ENCODE peak calls at places on chromosomes 12 and 14, in four cellular contexts. One of them, this sample, is unnamed.

GRCh38 chr12:57226588-57227314 is 2.8 kb upstream of the SHMT2 start:
- DNase-seq in sigmoid colon: no peak
- DNase-seq in CD4-positive, alpha-beta memory T cell: no peak
- DNase-seq in colonic mucosa: no peak
- DNase-seq in this sample: no peak

GRCh38 chr14:59415836-59416620 is 49.2 kb downstream of the GPR135 start:
- DNase-seq in sigmoid colon: no peak
- DNase-seq in CD4-positive, alpha-beta memory T cell: no peak
- DNase-seq in colonic mucosa: no peak
- DNase-seq in this sample: no peak

GRCh38 chr14:23518716-23519115 is 32.8 kb downstream of the ZFHX2 start:
- DNase-seq in sigmoid colon: no peak
- DNase-seq in CD4-positive, alpha-beta memory T cell: no peak
- DNase-seq in colonic mucosa: no peak
- DNase-seq in this sample: no peak

GRCh38 chr12:2341051-2341751 is 288.4 kb downstream of the CACNA1C start:
- DNase-seq in sigmoid colon: no peak
- DNase-seq in CD4-positive, alpha-beta memory T cell: no peak
- DNase-seq in colonic mucosa: no peak
- DNase-seq in this sample: no peak

GRCh38 chr12:91704446-91704845 is 441.2 kb downstream of the BTG1 start:
- DNase-seq in sigmoid colon: no peak
- DNase-seq in CD4-positive, alpha-beta memory T cell: no peak
- DNase-seq in colonic mucosa: no peak
- DNase-seq in this sample: no peak

GRCh38 chr12:121765573-121765972 is 27.9 kb downstream of the RHOF start:
- DNase-seq in sigmoid colon: no peak
- DNase-seq in CD4-positive, alpha-beta memory T cell: no peak
- DNase-seq in colonic mucosa: no peak
- DNase-seq in this sample: no peak

GRCh38 chr12:124898200-124898950 is 16.1 kb downstream of the UBC start:
- DNase-seq in sigmoid colon: peak; percentile 74
- DNase-seq in CD4-positive, alpha-beta memory T cell: peak; percentile 76
- DNase-seq in colonic mucosa: peak; percentile 82
- DNase-seq in this sample: peak; percentile 52

GRCh38 chr12:26239127-26239500 is 43.7 kb downstream of the SSPN start:
- DNase-seq in sigmoid colon: no peak
- DNase-seq in CD4-positive, alpha-beta memory T cell: no peak
- DNase-seq in colonic mucosa: no peak
- DNase-seq in this sample: no peak

GRCh38 chr12:69642531-69642930 is 31.8 kb upstream of the LRRC10 start:
- DNase-seq in sigmoid colon: no peak
- DNase-seq in CD4-positive, alpha-beta memory T cell: no peak
- DNase-seq in colonic mucosa: no peak
- DNase-seq in this sample: no peak

GRCh38 chr12:113152835-113153814 is 3.6 kb downstream of the CFAP73 start:
- DNase-seq in sigmoid colon: no peak
- DNase-seq in CD4-positive, alpha-beta memory T cell: peak; percentile 78
- DNase-seq in colonic mucosa: peak; percentile 70
- DNase-seq in this sample: peak; percentile 40

GRCh38 chr12:24768415-24768814 is 180.5 kb downstream of the BCAT1 start:
- DNase-seq in sigmoid colon: no peak
- DNase-seq in CD4-positive, alpha-beta memory T cell: no peak
- DNase-seq in colonic mucosa: no peak
- DNase-seq in this sample: no peak

GRCh38 chr14:21069388-21070082 is 569 bp upstream of the ARHGEF40 start:
- DNase-seq in sigmoid colon: no peak
- DNase-seq in CD4-positive, alpha-beta memory T cell: peak; percentile 30
- DNase-seq in colonic mucosa: no peak
- DNase-seq in this sample: peak; percentile 35

GRCh38 chr12:1044697-1045096 is 53.7 kb downstream of the ERC1 start:
- DNase-seq in sigmoid colon: no peak
- DNase-seq in CD4-positive, alpha-beta memory T cell: no peak
- DNase-seq in colonic mucosa: no peak
- DNase-seq in this sample: no peak

GRCh38 chr12:46403732-46404097 is 31.1 kb upstream of the SLC38A2 start:
- DNase-seq in sigmoid colon: no peak
- DNase-seq in CD4-positive, alpha-beta memory T cell: no peak
- DNase-seq in colonic mucosa: no peak
- DNase-seq in this sample: no peak

GRCh38 chr12:46404733-46405132 is 32.2 kb upstream of the SLC38A2 start:
- DNase-seq in sigmoid colon: no peak
- DNase-seq in CD4-positive, alpha-beta memory T cell: no peak
- DNase-seq in colonic mucosa: no peak
- DNase-seq in this sample: no peak

GRCh38 chr12:46404225-46404631 is 31.7 kb upstream of the SLC38A2 start:
- DNase-seq in sigmoid colon: no peak
- DNase-seq in CD4-positive, alpha-beta memory T cell: no peak
- DNase-seq in colonic mucosa: no peak
- DNase-seq in this sample: no peak

GRCh38 chr12:46407360-46407759 is 34.8 kb upstream of the SLC38A2 start:
- DNase-seq in sigmoid colon: no peak
- DNase-seq in CD4-positive, alpha-beta memory T cell: no peak
- DNase-seq in colonic mucosa: no peak
- DNase-seq in this sample: no peak

DNA sequence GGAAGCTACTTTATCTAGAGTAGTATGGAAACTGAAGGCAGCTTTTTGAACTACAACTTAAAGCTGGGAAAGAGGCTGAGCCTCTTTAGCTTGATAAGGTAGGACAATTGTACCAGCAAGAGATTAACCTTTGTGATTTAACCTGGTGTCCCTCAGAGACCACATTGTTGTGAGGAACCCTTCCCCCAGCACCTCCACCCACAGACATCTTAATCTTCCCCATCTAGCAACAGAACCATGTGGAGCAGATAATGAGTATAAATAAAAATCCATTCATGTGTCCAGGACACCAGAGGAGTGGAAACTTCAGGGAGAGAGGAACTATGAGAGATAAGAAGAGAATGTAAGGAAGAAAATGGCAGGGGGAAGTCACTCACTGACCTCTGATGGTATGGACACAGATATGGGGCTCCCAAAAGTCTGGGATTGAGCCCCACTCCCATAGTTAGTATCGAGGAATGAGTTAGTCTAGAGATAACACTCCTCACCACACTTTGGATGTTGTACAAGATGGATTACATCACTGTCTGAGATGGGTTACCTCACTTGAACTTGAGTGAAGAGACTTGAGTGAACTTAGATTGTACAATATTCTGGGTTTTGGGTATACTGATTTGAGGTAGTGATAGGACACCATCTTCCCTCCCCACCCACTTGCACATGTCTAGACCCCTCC is 33.9 kb upstream of the SLC38A2 start:
- DNase-seq in sigmoid colon: no peak
- DNase-seq in CD4-positive, alpha-beta memory T cell: no peak
- DNase-seq in colonic mucosa: no peak
- DNase-seq in this sample: no peak
- H3K9me3 ChIP-seq in sigmoid colon: no peaks in the 10 kb centered on the region
- H3K9me3 ChIP-seq in CD4-positive, alpha-beta memory T cell: no peaks in the 10 kb centered on the region
- H3K9me3 ChIP-seq in colonic mucosa: no peaks in the 10 kb centered on the region
- H3K9me3 ChIP-seq in this sample: no peaks in the 10 kb centered on the region

GRCh38 chr12:38151991-38152700 is 164.4 kb upstream of the ALG10B start:
- DNase-seq in sigmoid colon: no peak
- DNase-seq in CD4-positive, alpha-beta memory T cell: no peak
- DNase-seq in colonic mucosa: peak; percentile 6
- DNase-seq in this sample: no peak

GRCh38 chr12:38153737-38154061 is 162.9 kb upstream of the ALG10B start:
- DNase-seq in sigmoid colon: no peak
- DNase-seq in CD4-positive, alpha-beta memory T cell: no peak
- DNase-seq in colonic mucosa: no peak
- DNase-seq in this sample: no peak

GRCh38 chr12:38154096-38155019 is 162.2 kb upstream of the ALG10B start:
- DNase-seq in sigmoid colon: no peak
- DNase-seq in CD4-positive, alpha-beta memory T cell: no peak
- DNase-seq in colonic mucosa: no peak
- DNase-seq in this sample: no peak

GRCh38 chr12:38155020-38155395 is 161.6 kb upstream of the ALG10B start:
- DNase-seq in sigmoid colon: no peak
- DNase-seq in CD4-positive, alpha-beta memory T cell: no peak
- DNase-seq in colonic mucosa: no peak
- DNase-seq in this sample: no peak

GRCh38 chr12:38152816-38153736 is 163.5 kb upstream of the ALG10B start:
- DNase-seq in sigmoid colon: no peak
- DNase-seq in CD4-positive, alpha-beta memory T cell: no peak
- DNase-seq in colonic mucosa: peak; percentile 12
- DNase-seq in this sample: no peak
- H3K9me3 ChIP-seq in sigmoid colon: no peaks in the 10 kb centered on the region
- H3K9me3 ChIP-seq in CD4-positive, alpha-beta memory T cell: no peaks in the 10 kb centered on the region
- H3K9me3 ChIP-seq in colonic mucosa: no peaks in the 10 kb centered on the region
- H3K9me3 ChIP-seq in this sample: no peaks in the 10 kb centered on the region

DNA sequence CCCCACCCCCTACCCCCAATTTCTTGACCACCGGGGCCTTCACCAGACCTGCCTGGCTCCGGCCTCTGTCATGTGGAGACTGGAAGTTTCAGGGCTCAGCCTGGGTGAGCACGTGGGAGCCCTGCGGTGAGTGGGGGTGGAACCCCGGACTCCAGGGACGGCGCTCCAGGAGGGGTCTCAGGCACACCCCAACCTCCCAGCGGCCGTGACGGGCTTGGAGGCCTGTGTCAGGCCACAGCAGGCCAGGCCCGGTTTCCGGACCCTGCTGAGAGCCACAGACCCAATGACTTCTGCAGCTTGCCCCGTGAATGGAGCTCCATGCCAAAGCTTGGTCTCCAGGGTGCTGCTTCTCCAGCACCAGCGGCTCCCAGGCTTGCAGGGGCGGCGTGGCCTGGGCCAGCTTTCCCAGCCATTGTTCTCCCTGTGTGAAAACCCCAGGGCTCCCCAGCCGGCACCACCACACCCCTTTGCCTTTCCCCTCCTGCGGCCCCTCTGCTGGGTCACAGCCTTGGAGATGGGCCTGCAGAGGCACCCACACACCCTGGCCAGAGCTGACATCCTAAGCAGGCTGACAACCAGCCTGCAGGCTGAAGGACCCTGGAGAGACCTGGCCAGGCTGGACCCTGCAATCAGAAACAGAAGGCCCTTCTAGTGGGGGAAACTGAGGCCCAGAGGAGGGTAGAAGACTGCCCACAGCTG is 186.2 kb upstream of the C14orf180 start:
- DNase-seq in sigmoid colon: peak; percentile 61
- DNase-seq in CD4-positive, alpha-beta memory T cell: no peak
- DNase-seq in colonic mucosa: peak; percentile 13
- DNase-seq in this sample: no peak
- H3K9me3 ChIP-seq in sigmoid colon: peaks cover 6% of the 10 kb centered on the region
- H3K9me3 ChIP-seq in CD4-positive, alpha-beta memory T cell: no peaks in the 10 kb centered on the region
- H3K9me3 ChIP-seq in colonic mucosa: no peaks in the 10 kb centered on the region
- H3K9me3 ChIP-seq in this sample: no peaks in the 10 kb centered on the region

GRCh38 chr12:133192847-133193246 is 11.6 kb downstream of the ZNF268 start:
- DNase-seq in sigmoid colon: no peak
- DNase-seq in CD4-positive, alpha-beta memory T cell: no peak
- DNase-seq in colonic mucosa: no peak
- DNase-seq in this sample: no peak

GRCh38 chr12:133190176-133190575 is 8.9 kb downstream of the ZNF268 start:
- DNase-seq in sigmoid colon: no peak
- DNase-seq in CD4-positive, alpha-beta memory T cell: no peak
- DNase-seq in colonic mucosa: no peak
- DNase-seq in this sample: no peak
- H3K9me3 ChIP-seq in sigmoid colon: peaks cover 83% of the 10 kb centered on the region
- H3K9me3 ChIP-seq in CD4-positive, alpha-beta memory T cell: peaks cover 65% of the 10 kb centered on the region
- H3K9me3 ChIP-seq in colonic mucosa: no peaks in the 10 kb centered on the region
- H3K9me3 ChIP-seq in this sample: peaks cover 59% of the 10 kb centered on the region

GRCh38 chr12:130463259-130463658 is 125.6 kb downstream of the PIWIL1 start:
- DNase-seq in sigmoid colon: no peak
- DNase-seq in CD4-positive, alpha-beta memory T cell: no peak
- DNase-seq in colonic mucosa: no peak
- DNase-seq in this sample: no peak

GRCh38 chr12:130465626-130466025 is 127.9 kb downstream of the PIWIL1 start:
- DNase-seq in sigmoid colon: no peak
- DNase-seq in CD4-positive, alpha-beta memory T cell: no peak
- DNase-seq in colonic mucosa: no peak
- DNase-seq in this sample: no peak

GRCh38 chr12:130462558-130462924 is 124.9 kb downstream of the PIWIL1 start:
- DNase-seq in sigmoid colon: no peak
- DNase-seq in CD4-positive, alpha-beta memory T cell: no peak
- DNase-seq in colonic mucosa: no peak
- DNase-seq in this sample: no peak

GRCh38 chr12:130463818-130464663 is 126.4 kb downstream of the PIWIL1 start:
- DNase-seq in sigmoid colon: no peak
- DNase-seq in CD4-positive, alpha-beta memory T cell: no peak
- DNase-seq in colonic mucosa: no peak
- DNase-seq in this sample: no peak

DNA sequence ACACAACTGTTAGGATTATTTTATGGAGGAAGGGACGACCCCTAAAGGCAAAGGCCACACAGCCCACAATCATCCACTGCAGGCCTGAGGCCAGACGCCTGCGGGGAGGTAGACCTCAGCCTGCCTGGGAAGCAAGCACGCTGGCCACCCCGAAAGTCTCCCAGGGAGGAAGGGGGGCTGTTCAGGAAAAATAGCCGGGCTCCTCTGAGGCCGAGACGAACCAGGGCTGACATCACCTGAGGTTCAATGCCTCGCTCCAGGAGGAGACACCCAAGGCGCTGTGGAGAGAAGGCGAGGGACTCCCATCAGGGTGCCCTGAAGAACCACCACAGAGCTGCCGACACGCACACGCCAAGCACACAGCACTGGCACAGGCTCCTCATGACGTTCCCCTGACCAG is 127.4 kb downstream of the PIWIL1 start:
- DNase-seq in sigmoid colon: no peak
- DNase-seq in CD4-positive, alpha-beta memory T cell: no peak
- DNase-seq in colonic mucosa: no peak
- DNase-seq in this sample: no peak
- H3K9me3 ChIP-seq in sigmoid colon: peaks cover 3% of the 10 kb centered on the region
- H3K9me3 ChIP-seq in CD4-positive, alpha-beta memory T cell: peaks cover 4% of the 10 kb centered on the region
- H3K9me3 ChIP-seq in colonic mucosa: no peaks in the 10 kb centered on the region
- H3K9me3 ChIP-seq in this sample: peaks cover 3% of the 10 kb centered on the region

GRCh38 chr14:106268013-106268727 is 741.8 kb downstream of the TMEM121 start:
- DNase-seq in sigmoid colon: no peak
- DNase-seq in CD4-positive, alpha-beta memory T cell: peak; percentile 78
- DNase-seq in colonic mucosa: peak; percentile 45
- DNase-seq in this sample: peak; percentile 42
- H3K9me3 ChIP-seq in sigmoid colon: no peaks in the 10 kb centered on the region
- H3K9me3 ChIP-seq in CD4-positive, alpha-beta memory T cell: no peaks in the 10 kb centered on the region
- H3K9me3 ChIP-seq in colonic mucosa: no peaks in the 10 kb centered on the region
- H3K9me3 ChIP-seq in this sample: no peaks in the 10 kb centered on the region